ENCODE peak calls at places on chromosomes 12 and 14, in ten cellular contexts. W is adipocyte; V is endodermal cell; N is HAP-1; D is left ventricle myocardium inferior; B is pancreas; X is CD4-positive, CD25-positive, alpha-beta regulatory T cell; U is heart left ventricle; C is gastrocnemius medialis; E is aorta. O is an unnamed sample.

GRCh38 chr14:49769171-49769570 is 1.2 kb downstream of the KLHDC2 start:
- DNase-seq in W (peak; percentile 68), V (no peak), N (no peak), D (no peak), B (no peak), X (no peak), U (no peak), C (no peak), E (no peak), O (no peak)

GRCh38 chr12:88600272-88600671 is 20.0 kb upstream of the KITLG start:
- DNase-seq in W (peak; percentile 56), V (no peak), N (no peak), D (no peak), B (no peak), X (no peak), U (no peak), C (no peak), E (no peak), O (no peak)

GRCh38 chr14:104588066-104588857 is 8.7 kb downstream of the C14orf180 start:
- DNase-seq in W (no peak), V (no peak), N (no peak), D (no peak), B (no peak), X (no peak), U (no peak), C (no peak), E (no peak), O (no peak)

GRCh38 chr12:116508145-116509121 is 50.7 kb upstream of the MAP1LC3B2 start:
- DNase-seq in W (peak; percentile 59), V (peak; percentile 90), N (peak; percentile 87), D (peak; percentile 70), B (no peak), X (no peak), U (peak; percentile 39), C (no peak), E (peak; percentile 55), O (peak; percentile 50)

GRCh38 chr12:95218852-95219171 is 1.2 kb downstream of the VEZT start:
- DNase-seq in W (peak; percentile 42), V (no peak), N (peak; percentile 47), D (no peak), B (no peak), X (no peak), U (no peak), C (no peak), E (no peak), O (peak; percentile 20)

GRCh38 chr14:64438181-64438839 is 27.0 kb upstream of the AKAP5 start:
- DNase-seq in W (peak; percentile 90), V (no peak), N (no peak), D (no peak), B (no peak), X (no peak), U (no peak), C (no peak), E (peak; percentile 53), O (peak; percentile 77)

GRCh38 chr12:6345319-6346071 is 3.6 kb upstream of the TNFRSF1A start:
- DNase-seq in W (peak; percentile 76), V (peak; percentile 47), N (no peak), D (no peak), B (no peak), X (no peak), U (no peak), C (no peak), E (peak; percentile 88), O (peak; percentile 75)

GRCh38 chr14:69606258-69606657 is 5.1 kb upstream of the SUSD6 start:
- DNase-seq in W (peak; percentile 28), V (peak; percentile 59), N (no peak), D (no peak), B (no peak), X (no peak), U (no peak), C (no peak), E (no peak), O (peak; percentile 92)

GRCh38 chr12:13595536-13596450 is 385.6 kb downstream of the GRIN2B start:
- DNase-seq in W (no peak), V (peak; percentile 61), N (no peak), D (no peak), B (no peak), X (no peak), U (no peak), C (no peak), E (no peak), O (no peak)

GRCh38 chr12:46370380-46370734 is 2.2 kb downstream of the SLC38A2 start:
- DNase-seq in W (peak; percentile 34), V (no peak), N (no peak), D (no peak), B (no peak), X (no peak), U (no peak), C (no peak), E (no peak), O (no peak)

GRCh38 chr12:46368138-46368537 is 4.4 kb downstream of the SLC38A2 start:
- DNase-seq in W (peak; percentile 51), V (no peak), N (no peak), D (no peak), B (no peak), X (no peak), U (no peak), C (no peak), E (no peak), O (no peak)

GRCh38 chr12:46369474-46370379 is 2.8 kb downstream of the SLC38A2 start:
- DNase-seq in W (peak; percentile 50), V (no peak), N (no peak), D (no peak), B (no peak), X (no peak), U (no peak), C (no peak), E (no peak), O (no peak)

GRCh38 chr12:46368684-46369083 is 3.9 kb downstream of the SLC38A2 start:
- DNase-seq in W (peak; percentile 20), V (no peak), N (no peak), D (no peak), B (no peak), X (no peak), U (no peak), C (no peak), E (no peak), O (no peak)

DNA sequence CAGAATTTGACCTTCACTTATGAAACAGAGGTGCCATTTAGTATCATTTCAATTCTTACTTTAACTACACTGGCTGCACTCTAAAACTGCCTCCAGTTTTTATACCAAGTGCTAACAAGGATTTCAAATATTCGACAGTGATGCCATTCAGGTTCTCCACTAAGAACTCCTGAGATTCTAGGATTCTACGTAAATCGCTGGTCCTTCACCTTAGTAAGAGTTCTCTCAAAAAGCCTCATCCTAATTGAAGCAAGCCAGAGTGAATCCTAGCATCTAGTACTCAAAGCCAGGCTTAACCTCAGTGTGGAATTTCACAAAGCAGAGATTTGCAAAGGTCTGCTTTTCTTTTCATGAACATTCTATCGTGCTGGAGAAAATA is 3.5 kb downstream of the SLC38A2 start:
- DNase-seq in W (no peak), V (no peak), N (no peak), D (no peak), B (no peak), X (no peak), U (no peak), C (no peak), E (no peak), O (no peak)
- H3K4me3 ChIP-seq in W (peak overlapping the region; percentile 97), V (peak overlapping the region; percentile 98), N (no peak overlapping the region), D (peak overlapping the region; percentile 94), B (peak overlapping the region; percentile 80), X (peak overlapping the region; percentile 99), U (peak overlapping the region; percentile 76), C (peak overlapping the region; percentile 87), E (peak overlapping the region; percentile 98), O (no peak overlapping the region)

GRCh38 chr12:3490848-3491382 is at the start of gene PRMT8:
- DNase-seq in W (peak; percentile 0), V (peak; percentile 90), N (no peak), D (no peak), B (no peak), X (no peak), U (no peak), C (no peak), E (no peak), O (no peak)
- H3K27me3 ChIP-seq in W (peaks cover 53% of the 10 kb centered on the region), V (peaks cover 92% of the 10 kb centered on the region), N (peaks cover 51% of the 10 kb centered on the region), D (peaks cover 89% of the 10 kb centered on the region), B (no peaks in the 10 kb centered on the region), X (peaks cover 30% of the 10 kb centered on the region), U (peaks cover 64% of the 10 kb centered on the region), C (peaks cover 46% of the 10 kb centered on the region), E (no peaks in the 10 kb centered on the region), O (peaks cover 7% of the 10 kb centered on the region)

GRCh38 chr14:34582117-34582680 is 42.7 kb upstream of the EAPP start:
- DNase-seq in W (no peak), V (no peak), N (no peak), D (no peak), B (no peak), X (no peak), U (no peak), C (no peak), E (peak; percentile 17), O (peak; percentile 12)
- H3K36me3 ChIP-seq in W (peaks cover 49% of the 10 kb centered on the region), V (peaks cover 66% of the 10 kb centered on the region), N (peaks cover 51% of the 10 kb centered on the region), D (peaks cover 95% of the 10 kb centered on the region), B (peaks cover 2% of the 10 kb centered on the region), X (peaks cover 67% of the 10 kb centered on the region), U (peaks cover 31% of the 10 kb centered on the region), C (peaks cover 84% of the 10 kb centered on the region), E (peaks cover 5% of the 10 kb centered on the region), O (no peaks in the 10 kb centered on the region)

GRCh38 chr12:52787324-52787996 is 8.5 kb downstream of the KRT3 start:
- DNase-seq in W (no peak), V (no peak), N (no peak), D (no peak), B (no peak), X (no peak), U (no peak), C (no peak), E (no peak), O (no peak)

GRCh38 chr12:52781399-52782082 is 4.4 kb upstream of the KRT76 start:
- DNase-seq in W (no peak), V (no peak), N (no peak), D (no peak), B (no peak), X (no peak), U (no peak), C (no peak), E (no peak), O (no peak)

GRCh38 chr12:52782502-52782901 is 5.4 kb upstream of the KRT76 start:
- DNase-seq in W (no peak), V (no peak), N (no peak), D (no peak), B (no peak), X (no peak), U (no peak), C (no peak), E (no peak), O (no peak)

GRCh38 chr12:52783563-52784316 is 6.6 kb upstream of the KRT76 start:
- DNase-seq in W (no peak), V (no peak), N (no peak), D (no peak), B (no peak), X (no peak), U (no peak), C (no peak), E (no peak), O (no peak)

GRCh38 chr12:52784909-52785308 is 7.8 kb upstream of the KRT76 start:
- DNase-seq in W (no peak), V (no peak), N (no peak), D (no peak), B (no peak), X (no peak), U (no peak), C (no peak), E (no peak), O (no peak)
- H3K4me3 ChIP-seq in W (no peak overlapping the region), V (no peak overlapping the region), N (no peak overlapping the region), D (no peak overlapping the region), B (no peak overlapping the region), X (no peak overlapping the region), U (no peak overlapping the region), C (no peak overlapping the region), E (no peak overlapping the region), O (no peak overlapping the region)

GRCh38 chr12:53966070-53966384 is 6.9 kb upstream of the HOXC11 start:
- DNase-seq in W (no peak), V (peak; percentile 83), N (no peak), D (no peak), B (no peak), X (no peak), U (no peak), C (no peak), E (no peak), O (no peak)
- H3K27me3 ChIP-seq in W (peaks cover 94% of the 10 kb centered on the region), V (peaks cover 100% of the 10 kb centered on the region), N (no peaks in the 10 kb centered on the region), D (peaks cover 100% of the 10 kb centered on the region), B (peaks cover 8% of the 10 kb centered on the region), X (peaks cover 80% of the 10 kb centered on the region), U (peaks cover 100% of the 10 kb centered on the region), C (peaks cover 87% of the 10 kb centered on the region), E (no peaks in the 10 kb centered on the region), O (no peaks in the 10 kb centered on the region)